ENCODE peak calls at places on chromosome 19, in five cellular contexts. J is HFFc6, W is left ventricle myocardium inferior, X is GM12865, A is B cell. G is an unnamed sample.

GRCh38 chr19:55369651-55370304 is 485 bp downstream of the IL11 start:
- DNase-seq in J (peak), W (no peak), X (no peak), A (peak), G (peak)

GRCh38 chr19:12749938-12750521 is 1.6 kb upstream of the BEST2 start:
- DNase-seq in X (no peak), A (no peak), J (peak), W (no peak), G (no peak)

GRCh38 chr19:1599460-1599846 is 5.8 kb downstream of the UQCR11 start:
- DNase-seq in X (no peak), A (no peak), J (no peak), W (no peak), G (no peak)

GRCh38 chr19:622666-623065 is 10.7 kb downstream of the POLRMT start:
- DNase-seq in J (no peak), W (no peak), A (no peak), X (no peak), G (no peak)

GRCh38 chr19:12543855-12544254 is 7.4 kb downstream of the ZNF564 start:
- DNase-seq in X (no peak), A (no peak), W (no peak), J (no peak), G (no peak)

GRCh38 chr19:55641376-55642152 is 762 bp downstream of the ZNF580 start:
- DNase-seq in A (peak), J (no peak), W (no peak), X (peak), G (no peak)

GRCh38 chr19:36064829-36065228 is 10.1 kb downstream of the WDR62 start:
- DNase-seq in J (no peak), A (no peak), W (no peak), X (no peak), G (no peak)

GRCh38 chr19:47427241-47428176 is 8.2 kb upstream of the MEIS3 start:
- DNase-seq in X (peak), J (peak), A (peak), W (peak), G (no peak)

GRCh38 chr19:44346556-44346955 is 9.9 kb downstream of the ZNF112 start:
- DNase-seq in X (no peak), A (no peak), W (no peak), J (no peak), G (no peak)

GRCh38 chr19:34482380-34483250 is 1.1 kb downstream of the WTIP start:
- DNase-seq in W (no peak), A (no peak), J (no peak), X (no peak), G (no peak)

GRCh38 chr19:45275370-45275971 is 24.4 kb downstream of the MARK4 start:
- DNase-seq in X (no peak), J (no peak), A (no peak), W (no peak), G (no peak)

GRCh38 chr19:6800991-6801396 is 28.5 kb downstream of the VAV1 start:
- DNase-seq in A (no peak), J (peak), X (no peak), W (no peak), G (no peak)

GRCh38 chr19:38015216-38015615 is 108.2 kb downstream of the SIPA1L3 start:
- DNase-seq in J (no peak), X (no peak), W (no peak), A (no peak), G (no peak)

GRCh38 chr19:29321116-29321515 is 108.2 kb upstream of the UQCRFS1 start:
- DNase-seq in X (no peak), A (no peak), W (no peak), J (no peak), G (no peak)

GRCh38 chr19:53868892-53869804 is 1.5 kb downstream of the MYADM start:
- DNase-seq in W (peak), X (peak), J (peak), A (peak), G (peak)

GRCh38 chr19:50710094-50710493 is 9.5 kb downstream of the SHANK1 start:
- DNase-seq in J (no peak), W (no peak), A (no peak), X (no peak), G (no peak)
- TF ChIP-seq CTCF in J (peak), W (no peak), A (no peak), X (no peak), G (no peak)

GRCh38 chr19:10395853-10396355 is 7.4 kb downstream of the CDC37 start:
- DNase-seq in J (no peak), W (no peak), A (no peak), X (no peak), G (no peak)
- TF ChIP-seq CTCF in J (no peak), W (no peak), A (no peak), X (no peak), G (no peak)

DNA sequence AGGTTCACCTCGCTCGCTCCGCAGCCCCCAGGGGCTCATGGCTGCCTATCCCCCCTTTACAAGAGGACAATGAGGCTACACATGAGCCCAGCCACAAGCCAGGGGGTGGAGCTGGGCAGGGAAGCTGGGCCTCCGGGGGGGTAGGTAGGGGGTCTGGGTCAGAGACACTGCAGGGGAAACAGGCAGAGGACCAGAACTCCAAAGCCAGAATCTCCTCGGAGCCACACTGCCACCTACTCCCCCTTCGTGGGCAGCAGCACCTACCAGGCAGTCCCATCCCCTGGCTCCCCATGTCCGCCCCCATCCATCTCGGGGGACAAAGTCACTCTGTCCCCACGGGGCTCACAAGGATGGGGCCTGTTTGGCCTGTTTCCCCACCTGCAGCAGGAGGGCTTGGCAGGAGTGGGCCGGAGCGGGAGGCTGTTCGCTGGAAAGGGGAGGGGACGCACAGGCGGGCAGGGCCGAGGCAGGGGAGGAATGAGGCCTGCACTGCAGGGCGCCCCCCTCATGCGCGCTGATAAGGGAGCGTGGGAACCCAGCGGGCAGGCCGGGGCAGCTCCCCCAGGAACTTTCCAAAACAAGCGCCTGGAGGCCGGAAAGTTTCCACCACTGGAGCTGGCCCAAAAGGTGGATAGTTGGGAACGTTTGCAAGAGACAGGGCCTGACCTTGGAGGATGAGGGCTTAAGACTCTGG is 545 bp upstream of the ISYNA1 start:
- DNase-seq in J (no peak), X (no peak), W (peak), A (no peak), G (no peak)
- TF ChIP-seq CTCF in J (no peak), X (no peak), W (no peak), A (no peak), G (no peak)

GRCh38 chr19:4580961-4581380 is 21.5 kb upstream of the SEMA6B start:
- DNase-seq in J (no peak), A (no peak), W (no peak), X (no peak), G (no peak)

GRCh38 chr19:4581381-4582111 is 22.1 kb upstream of the SEMA6B start:
- DNase-seq in W (no peak), A (no peak), X (no peak), J (no peak), G (peak)

GRCh38 chr19:4578552-4579248 is 19.2 kb upstream of the SEMA6B start:
- DNase-seq in W (no peak), A (no peak), X (no peak), J (no peak), G (no peak)

GRCh38 chr19:4579389-4579788 is 19.9 kb upstream of the SEMA6B start:
- DNase-seq in W (no peak), X (no peak), A (no peak), J (no peak), G (no peak)

GRCh38 chr19:4580021-4580901 is 20.8 kb upstream of the SEMA6B start:
- DNase-seq in X (no peak), J (no peak), W (no peak), A (no peak), G (no peak)
- TF ChIP-seq CTCF in X (no peak), J (peak), W (no peak), A (no peak), G (peak)

DNA sequence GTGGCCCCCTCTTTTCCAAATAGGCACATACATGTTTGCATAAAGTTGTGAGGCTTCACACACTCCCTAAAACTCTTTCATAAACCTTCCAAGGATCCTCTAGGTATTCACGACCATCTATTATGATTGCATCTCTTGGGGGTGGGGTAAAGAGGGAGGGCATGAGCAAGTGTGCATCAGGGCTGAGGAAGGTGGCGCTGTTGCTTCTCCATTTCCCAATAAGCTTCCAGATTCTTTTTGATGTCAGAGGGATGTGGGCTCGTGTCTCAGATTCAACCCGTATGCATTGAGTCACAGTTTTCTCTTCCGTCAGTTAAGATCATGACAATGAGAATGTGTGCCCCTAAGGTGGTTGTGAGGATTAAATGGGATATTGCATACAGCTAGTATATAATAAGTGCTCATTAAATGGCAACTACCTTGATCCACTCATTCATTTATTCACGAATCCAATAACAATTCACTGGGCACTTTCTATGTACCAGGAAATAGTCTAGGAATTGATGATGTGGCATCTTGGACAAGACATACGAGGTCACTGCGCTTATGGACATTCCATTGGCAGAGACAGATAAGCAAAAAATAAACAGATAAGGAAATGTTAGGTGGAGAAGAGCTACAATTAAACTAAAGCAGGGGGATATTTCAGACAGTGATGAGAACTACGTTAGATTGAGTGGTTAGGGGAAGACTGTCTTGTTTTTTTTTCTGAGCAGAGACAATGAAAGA is 10.3 kb downstream of the CYP2B6 start:
- DNase-seq in J (no peak), X (no peak), A (no peak), W (no peak), G (no peak)
- TF ChIP-seq CTCF in J (peak), X (no peak), A (no peak), W (no peak), G (no peak)

DNA sequence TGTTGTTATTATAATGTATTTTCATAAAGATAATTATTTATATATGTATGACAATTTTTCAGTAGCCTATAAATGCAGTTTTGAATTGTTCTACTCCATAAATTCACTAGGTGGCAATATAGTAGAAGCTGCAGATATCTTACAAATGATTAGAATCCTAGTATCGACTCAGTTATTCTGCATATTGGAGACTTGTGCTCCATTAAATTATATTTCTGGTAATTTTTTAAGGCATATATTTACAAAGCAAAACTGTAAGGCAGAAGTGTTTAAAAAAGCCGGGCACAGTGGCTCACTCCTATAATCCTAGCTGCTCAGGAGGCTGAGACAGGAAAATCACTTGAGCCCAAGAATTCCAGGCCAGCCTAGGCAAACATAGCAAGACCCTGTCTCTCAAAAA is 58.7 kb downstream of the DPY19L3 start:
- DNase-seq in A (no peak), J (peak), X (peak), W (no peak), G (no peak)
- TF ChIP-seq CTCF in A (peak), J (peak), X (no peak), W (peak), G (peak)

G was measured in D721Med.